ENCODE peak calls at places on chromosomes 2 and 18, in nine cellular contexts. G, M, V, R, U, Q, H, S and P are unnamed samples.

GRCh38 chr2:203758841-203759691 is 52.6 kb downstream of the CD28 start:
- DNase-seq in G (no peak), M (no peak), V (peak), R (peak), U (no peak), Q (peak), H (no peak), S (no peak), P (no peak)

GRCh38 chr2:96537734-96538486 is 1.4 kb downstream of the ARID5A start:
- DNase-seq in G (no peak), M (no peak), V (no peak), R (no peak), U (no peak), Q (no peak), H (no peak), S (no peak), P (peak)

GRCh38 chr2:175744000-175744399 is 258.1 kb downstream of the LNPK start:
- DNase-seq in G (no peak), M (no peak), V (no peak), R (no peak), U (no peak), Q (no peak), H (no peak), S (no peak), P (no peak)

GRCh38 chr2:6392966-6393365 is 472.7 kb downstream of the CMPK2 start:
- DNase-seq in G (peak), M (no peak), V (no peak), R (no peak), U (no peak), Q (no peak), H (no peak), S (no peak), P (peak)

GRCh38 chr18:12256946-12257345 is 2.8 kb downstream of the CIDEA start:
- DNase-seq in G (no peak), M (no peak), V (peak), R (no peak), U (no peak), Q (no peak), H (no peak), S (no peak), P (no peak)

GRCh38 chr2:190860985-190861721 is 19.5 kb upstream of the GLS start:
- DNase-seq in G (no peak), M (no peak), V (peak), R (no peak), U (no peak), Q (peak), H (no peak), S (no peak), P (no peak)

GRCh38 chr2:46010925-46011490 is 286.2 kb upstream of the EPAS1 start:
- DNase-seq in G (peak), M (no peak), V (peak), R (peak), U (no peak), Q (peak), H (no peak), S (no peak), P (peak)

GRCh38 chr18:38698108-38698507 is 1132.5 kb upstream of the CELF4 start:
- DNase-seq in G (no peak), M (no peak), V (no peak), R (no peak), U (no peak), Q (no peak), H (no peak), S (no peak), P (no peak)

GRCh38 chr2:37713258-37713700 is 41.8 kb upstream of the CDC42EP3 start:
- DNase-seq in G (no peak), M (no peak), V (peak), R (no peak), U (no peak), Q (peak), H (no peak), S (no peak), P (no peak)

GRCh38 chr2:236546561-236546961 is 23.1 kb upstream of the ACKR3 start:
- DNase-seq in G (no peak), M (no peak), V (no peak), R (no peak), U (no peak), Q (no peak), H (no peak), S (no peak), P (no peak)

GRCh38 chr18:53153281-53153680 is 813.3 kb downstream of the DCC start:
- DNase-seq in G (peak), M (no peak), V (peak), R (no peak), U (peak), Q (no peak), H (peak), S (no peak), P (peak)
- TF ChIP-seq CTCF in G (no peak), M (peak), V (no peak), R (peak), U (peak), Q (no peak), H (peak), S (no peak), P (peak)

GRCh38 chr2:159677654-159678053 is 34.7 kb upstream of the MARCHF7 start:
- DNase-seq in G (no peak), M (no peak), V (peak), R (no peak), U (no peak), Q (peak), H (no peak), S (no peak), P (peak)
- TF ChIP-seq CTCF in G (no peak), M (peak), V (peak), R (peak), U (no peak), Q (peak), H (no peak), S (no peak), P (no peak)

GRCh38 chr2:128714861-128715312 is 396.2 kb upstream of the HS6ST1 start:
- DNase-seq in G (no peak), M (no peak), V (no peak), R (no peak), U (no peak), Q (no peak), H (no peak), S (no peak), P (no peak)
- TF ChIP-seq CTCF in G (peak), M (no peak), V (no peak), R (peak), U (no peak), Q (no peak), H (no peak), S (no peak), P (no peak)

DNA sequence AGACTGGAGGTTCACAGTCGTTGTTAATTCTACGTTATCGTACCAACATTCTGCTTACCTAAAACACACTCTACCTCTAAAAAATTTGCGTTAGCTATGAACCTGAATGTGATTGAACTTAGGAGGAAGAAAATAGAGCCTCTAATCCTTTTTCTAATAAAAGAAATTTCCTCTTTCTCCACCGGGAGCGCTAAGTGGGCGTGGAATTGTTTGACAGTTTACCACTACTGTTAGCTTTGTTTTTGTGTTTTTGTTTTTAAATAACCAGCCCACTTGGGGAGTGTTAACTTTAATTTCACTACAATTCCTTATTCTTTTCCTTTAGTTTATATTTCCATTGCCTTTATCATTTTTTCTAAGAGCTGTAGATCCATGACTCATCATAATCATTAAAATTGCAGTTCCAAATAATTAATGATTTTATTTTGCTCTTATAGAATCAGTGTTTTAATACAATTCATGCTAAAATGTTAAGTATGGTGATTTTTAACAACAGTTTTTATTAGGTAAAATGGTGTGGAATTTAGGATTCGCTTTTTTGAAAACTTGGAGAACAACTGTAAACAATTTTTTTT is 55.0 kb upstream of the ITM2C start:
- DNase-seq in G (no peak), M (no peak), V (no peak), R (no peak), U (no peak), Q (no peak), H (no peak), S (no peak), P (no peak)
- TF ChIP-seq CTCF in G (no peak), M (no peak), V (peak), R (peak), U (peak), Q (peak), H (no peak), S (no peak), P (no peak)

GRCh38 chr2:62774555-62775366 is 69.2 kb downstream of the EHBP1 start:
- DNase-seq in G (peak), M (no peak), V (peak), R (peak), U (no peak), Q (peak), H (no peak), S (peak), P (peak)

GRCh38 chr2:62770629-62771028 is 65.1 kb downstream of the EHBP1 start:
- DNase-seq in G (no peak), M (no peak), V (no peak), R (no peak), U (no peak), Q (no peak), H (no peak), S (no peak), P (no peak)

DNA sequence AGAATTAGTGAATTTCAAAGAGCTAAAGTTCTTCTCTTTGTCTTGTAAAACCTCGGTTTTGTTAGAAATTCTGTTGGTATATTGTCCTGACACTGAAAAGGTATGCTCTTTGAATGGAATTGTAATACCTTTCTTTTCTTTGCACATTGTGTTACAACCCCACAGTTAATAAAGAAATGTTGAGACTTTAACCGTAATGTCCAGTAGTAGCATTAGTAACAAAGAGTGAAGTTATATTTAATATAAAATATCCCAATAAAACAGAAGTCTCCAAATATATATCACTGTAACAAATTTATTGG is 69.8 kb downstream of the EHBP1 start:
- DNase-seq in G (no peak), M (no peak), V (no peak), R (no peak), U (no peak), Q (no peak), H (no peak), S (no peak), P (no peak)
- TF ChIP-seq CTCF in G (no peak), M (no peak), V (no peak), R (no peak), U (peak), Q (no peak), H (no peak), S (peak), P (no peak)

GRCh38 chr18:49464718-49465598 is 4.5 kb upstream of the DYM start:
- DNase-seq in G (no peak), M (no peak), V (peak), R (no peak), U (no peak), Q (peak), H (no peak), S (no peak), P (no peak)
- TF ChIP-seq CTCF in G (no peak), M (no peak), V (no peak), R (no peak), U (no peak), Q (no peak), H (no peak), S (no peak), P (no peak)

GRCh38 chr2:52428224-52428623 is 1339.4 kb upstream of the CHAC2 start:
- DNase-seq in G (no peak), M (no peak), V (no peak), R (no peak), U (no peak), Q (no peak), H (no peak), S (no peak), P (no peak)
- TF ChIP-seq CTCF in G (no peak), M (no peak), V (no peak), R (no peak), U (no peak), Q (no peak), H (no peak), S (no peak), P (no peak)

GRCh38 chr18:57906852-57907251 is 103.7 kb upstream of the ATP8B1 start:
- DNase-seq in G (no peak), M (no peak), V (no peak), R (no peak), U (no peak), Q (no peak), H (no peak), S (no peak), P (no peak)
- TF ChIP-seq CTCF in G (no peak), M (no peak), V (peak), R (no peak), U (no peak), Q (no peak), H (no peak), S (no peak), P (no peak)

GRCh38 chr18:2980607-2980923 is 32.4 kb downstream of the LPIN2 start:
- DNase-seq in G (no peak), M (no peak), V (no peak), R (no peak), U (no peak), Q (no peak), H (no peak), S (no peak), P (no peak)
- TF ChIP-seq CTCF in G (no peak), M (peak), V (no peak), R (no peak), U (no peak), Q (no peak), H (no peak), S (no peak), P (no peak)